ENCODE peak calls at places on chromosomes 5 and 9, in six cellular contexts. I, W, X, L, H and E are unnamed samples. For H3K4me1, the result is how much of the 10 kb centered on the place peaks cover.

GRCh38 chr5:131363811-131364506 is 100.1 kb downstream of the CDC42SE2 start:
- DNase-seq in H (no peak), L (no peak), I (no peak), X (no peak), W (no peak), E (no peak)

GRCh38 chr9:12699529-12699928 is 6.3 kb downstream of the TYRP1 start:
- DNase-seq in I (peak), W (no peak), H (no peak), X (peak), L (no peak), E (no peak)

GRCh38 chr5:132483101-132483500 is 7.5 kb downstream of the IRF1 start:
- DNase-seq in I (no peak), H (no peak), L (no peak), X (no peak), W (no peak), E (no peak)

GRCh38 chr9:124349267-124349666 is 66.0 kb downstream of the PSMB7 start:
- DNase-seq in W (no peak), L (no peak), I (no peak), X (no peak), H (no peak), E (peak)

GRCh38 chr9:93673844-93674334 is 97.5 kb downstream of the PHF2 start:
- DNase-seq in X (no peak), W (no peak), H (no peak), I (peak), L (no peak), E (no peak)

GRCh38 chr9:137411670-137412380 is 11.1 kb downstream of the EXD3 start:
- DNase-seq in W (no peak), I (peak), X (peak), L (peak), H (no peak), E (peak)

GRCh38 chr5:62547929-62548678 is 30.5 kb upstream of the LRRC70 start:
- DNase-seq in H (no peak), L (no peak), I (peak), W (no peak), X (no peak), E (no peak)

GRCh38 chr5:65121880-65122436 is 353.2 kb downstream of the CWC27 start:
- DNase-seq in I (peak), L (no peak), W (no peak), X (peak), H (no peak), E (peak)

GRCh38 chr9:32579706-32580331 is 6.9 kb upstream of the NDUFB6 start:
- DNase-seq in H (peak), L (peak), X (peak), I (peak), W (peak), E (no peak)

GRCh38 chr5:160369990-160370712 is at the start of gene C1QTNF2:
- DNase-seq in W (no peak), I (peak), X (peak), L (peak), H (peak), E (peak)

GRCh38 chr9:113587471-113588031 is 124.0 kb downstream of the RGS3 start:
- DNase-seq in L (no peak), I (peak), X (peak), H (peak), W (peak), E (peak)

GRCh38 chr5:112077180-112077579 is 320.2 kb upstream of the NREP start:
- DNase-seq in I (peak), H (no peak), L (no peak), X (peak), W (no peak), E (no peak)

GRCh38 chr9:111909444-111909843 is 12.8 kb downstream of the UGCG start:
- DNase-seq in X (no peak), L (no peak), W (no peak), H (no peak), I (no peak), E (no peak)

GRCh38 chr9:19404278-19405075 is 4.3 kb upstream of the ACER2 start:
- DNase-seq in X (no peak), L (no peak), H (peak), I (no peak), W (no peak), E (no peak)

GRCh38 chr5:96509721-96510383 is 76.8 kb upstream of the PCSK1 start:
- DNase-seq in X (peak), W (no peak), L (peak), H (peak), I (peak), E (peak)

GRCh38 chr9:30075451-30076199 is 2308.8 kb upstream of the ACO1 start:
- DNase-seq in I (peak), X (no peak), H (peak), L (peak), W (no peak), E (no peak)

GRCh38 chr5:156219483-156219882 is 107.5 kb upstream of the SGCD start:
- DNase-seq in H (no peak), W (no peak), L (no peak), I (no peak), X (no peak), E (no peak)

GRCh38 chr5:146447734-146448380 is 724 bp downstream of the TCERG1 start:
- DNase-seq in H (peak), I (peak), L (peak), W (peak), X (peak), E (no peak)

GRCh38 chr9:21682981-21683380 is 119.5 kb upstream of the MTAP start:
- DNase-seq in I (peak), H (no peak), W (no peak), L (peak), X (peak), E (no peak)

GRCh38 chr5:157180374-157181264 is at the start of gene ITK:
- DNase-seq in H (no peak), L (no peak), X (no peak), I (no peak), W (no peak), E (no peak)

GRCh38 chr5:150989695-150990094 is 30.7 kb upstream of the GPX3 start:
- DNase-seq in L (no peak), X (no peak), W (peak), I (no peak), H (no peak), E (no peak)

GRCh38 chr5:54696931-54697330 is 179.4 kb downstream of the SNX18 start:
- DNase-seq in W (no peak), H (peak), X (peak), L (no peak), I (no peak), E (no peak)

GRCh38 chr9:127131871-127132270 is 9.4 kb upstream of the ANGPTL2 start:
- DNase-seq in H (no peak), W (no peak), X (peak), L (no peak), I (peak), E (no peak)

GRCh38 chr5:31701642-31702041 is 62.7 kb downstream of the PDZD2 start:
- DNase-seq in X (no peak), I (no peak), W (no peak), L (no peak), H (no peak), E (no peak)

GRCh38 chr5:41636605-41637004 is 126.2 kb upstream of the PLCXD3 start:
- DNase-seq in I (peak), H (peak), W (peak), X (peak), L (peak), E (no peak)

GRCh38 chr9:136316896-136317676 is 10.3 kb upstream of the GPSM1 start:
- DNase-seq in L (no peak), I (no peak), W (peak), X (no peak), H (no peak), E (no peak)

GRCh38 chr9:20872340-20872977 is 159.0 kb downstream of the HACD4 start:
- DNase-seq in H (no peak), W (no peak), I (peak), L (no peak), X (peak), E (no peak)

GRCh38 chr5:8905021-8905420 is 640.9 kb downstream of the SEMA5A start:
- DNase-seq in L (no peak), I (peak), X (peak), H (peak), W (no peak), E (no peak)

GRCh38 chr5:172059661-172060100 is 53.2 kb upstream of the FBXW11 start:
- DNase-seq in H (no peak), W (peak), X (no peak), L (no peak), I (peak), E (peak)

GRCh38 chr5:176725521-176725920 is 78.2 kb downstream of the TSPAN17 start:
- DNase-seq in L (no peak), H (peak), X (no peak), W (no peak), I (no peak), E (no peak)

GRCh38 chr5:75566710-75567309 is 44.4 kb upstream of the ANKDD1B start:
- DNase-seq in L (peak), I (peak), H (peak), X (peak), W (peak), E (peak)

GRCh38 chr9:133656211-133657119 is 20.3 kb downstream of the DBH start:
- DNase-seq in X (no peak), H (no peak), I (no peak), L (no peak), W (no peak), E (no peak)

GRCh38 chr5:50722223-50722622 is 55.8 kb downstream of the PARP8 start:
- DNase-seq in L (no peak), H (no peak), I (no peak), X (no peak), W (no peak), E (no peak)

GRCh38 chr9:35757527-35758275 is 3.6 kb upstream of the MSMP start:
- DNase-seq in H (no peak), L (peak), W (peak), X (no peak), I (peak), E (no peak)

GRCh38 chr5:57594436-57594835 is 111.8 kb upstream of the ACTBL2 start:
- DNase-seq in H (no peak), I (no peak), L (no peak), X (no peak), W (no peak), E (no peak)

GRCh38 chr5:59766394-59766793 is 127.1 kb downstream of the PDE4D start:
- DNase-seq in L (peak), W (no peak), H (peak), I (peak), X (no peak), E (no peak)

GRCh38 chr9:12702160-12702758 is 9.1 kb downstream of the TYRP1 start:
- DNase-seq in I (peak), X (peak), W (no peak), L (peak), H (peak), E (no peak)

GRCh38 chr5:80368666-80369270 is 39.1 kb upstream of the ZFYVE16 start:
- DNase-seq in W (no peak), H (no peak), X (no peak), L (no peak), I (no peak), E (no peak)

GRCh38 chr5:80374188-80374587 is 33.7 kb upstream of the ZFYVE16 start:
- DNase-seq in W (no peak), L (no peak), I (no peak), X (no peak), H (no peak), E (no peak)

GRCh38 chr5:80369521-80369920 is 38.3 kb upstream of the ZFYVE16 start:
- DNase-seq in I (no peak), W (no peak), X (peak), L (no peak), H (no peak), E (no peak)

GRCh38 chr5:80372780-80373179 is 35.1 kb upstream of the ZFYVE16 start:
- DNase-seq in H (no peak), W (no peak), I (no peak), L (no peak), X (no peak), E (no peak)

DNA sequence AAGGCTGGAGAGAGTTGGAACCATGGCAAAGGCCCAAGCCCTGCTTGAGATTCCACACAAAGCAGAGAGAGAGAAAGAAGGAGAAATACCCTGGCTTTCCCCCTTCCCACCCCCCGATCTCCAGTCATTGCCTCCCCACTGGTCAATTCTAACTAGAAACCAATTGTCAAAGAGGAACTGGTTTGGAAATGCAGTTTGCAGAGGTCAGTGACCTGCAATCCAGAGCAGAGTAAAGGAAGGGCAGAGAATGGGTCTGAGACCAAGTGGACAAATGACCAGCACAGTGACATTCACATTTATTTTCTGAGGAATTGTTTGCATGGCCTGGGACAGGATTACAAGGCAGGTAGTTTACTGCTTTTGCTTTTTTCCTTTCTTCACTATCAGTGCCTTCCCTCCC is 37.5 kb upstream of the ZFYVE16 start:
- DNase-seq in L (no peak), X (no peak), W (no peak), H (no peak), I (no peak), E (no peak)
- H3K27ac ChIP-seq in L (no peak), X (no peak), W (no peak), H (no peak), I (no peak), E (no peak)

DNA sequence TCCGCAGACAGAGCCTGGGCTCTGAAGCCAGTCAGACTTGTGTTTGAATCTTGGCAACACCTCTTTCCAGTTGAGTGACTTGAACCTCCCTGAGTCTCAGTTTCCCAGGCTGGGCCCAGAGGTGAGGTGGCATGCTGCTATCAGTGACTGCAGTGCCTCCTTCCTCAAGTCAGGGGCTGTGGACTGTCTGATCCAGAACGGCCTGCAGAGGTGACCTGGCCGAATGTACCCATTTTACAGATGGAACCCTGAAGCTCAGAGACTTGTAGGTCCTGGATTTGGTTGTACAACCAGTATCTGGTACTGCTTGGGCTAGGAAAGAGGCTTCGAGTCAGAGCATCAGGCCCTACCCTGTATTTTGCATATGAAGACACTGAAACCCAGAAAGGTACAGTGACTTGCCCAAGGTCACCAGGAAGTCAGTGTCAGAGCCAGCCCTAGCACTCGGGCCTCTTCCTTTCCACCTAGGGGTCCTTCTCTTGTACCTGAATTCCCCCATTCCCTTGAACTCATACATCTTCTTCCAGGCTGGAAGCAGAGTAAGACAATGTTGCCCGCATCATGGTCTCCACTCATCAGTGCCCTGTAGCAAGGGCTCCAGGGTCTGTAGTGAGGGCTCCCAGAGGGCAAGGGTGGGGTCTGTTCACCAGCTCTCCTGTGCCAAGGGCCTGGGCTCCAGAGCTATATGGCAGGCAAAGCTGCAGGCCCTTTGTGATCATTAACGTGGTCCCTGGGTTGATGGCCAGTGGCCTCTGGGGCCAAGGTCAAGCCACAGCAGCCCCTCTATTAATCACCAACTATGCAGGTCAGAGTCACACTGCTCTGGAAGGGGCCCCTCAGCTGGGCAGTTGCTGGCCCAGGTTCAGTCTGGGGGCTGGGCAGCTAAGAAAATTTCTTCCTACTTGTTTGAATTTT is 28.5 kb downstream of the GSN start:
- DNase-seq in I (no peak), H (no peak), X (no peak), W (no peak), L (no peak), E (no peak)
- H3K4me1 ChIP-seq in I (under half), H (under half), X (under half), W (under half), L (under half), E (under half)

DNA sequence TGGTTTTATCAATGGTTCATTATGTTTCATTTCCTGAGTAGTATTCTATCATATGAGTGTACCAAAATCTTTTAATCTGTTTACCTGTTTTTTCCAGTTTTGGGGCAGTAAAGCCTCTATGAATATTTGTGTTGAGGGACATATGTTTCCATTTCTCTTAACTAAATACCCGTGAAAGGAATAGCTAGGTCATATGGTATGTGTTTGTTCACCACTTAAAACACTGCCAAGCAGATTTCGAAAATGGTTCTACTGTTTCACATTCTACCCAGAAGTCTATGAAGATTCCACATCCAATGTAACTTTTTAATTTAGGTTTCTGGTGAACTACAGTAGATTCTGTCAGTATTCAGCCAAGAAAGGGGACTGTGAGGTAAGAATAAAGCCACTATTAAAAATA is 271.6 kb downstream of the ZNF608 start:
- DNase-seq in L (no peak), X (no peak), W (no peak), H (no peak), I (no peak), E (no peak)
- H3K4me2 ChIP-seq in L (no peak), X (no peak), W (no peak), H (no peak), I (no peak), E (no peak)

GRCh38 chr5:78328585-78329173 is 31.7 kb upstream of the SCAMP1 start:
- DNase-seq in I (peak), L (no peak), W (no peak), X (peak), H (no peak), E (peak)
- H3K27ac ChIP-seq in I (no peak), L (peak), W (no peak), X (no peak), H (no peak), E (no peak)

GRCh38 chr5:123809594-123810172 is 297.7 kb downstream of the CSNK1G3 start:
- DNase-seq in I (no peak), H (peak), X (no peak), L (no peak), W (peak), E (no peak)

GRCh38 chr5:123806644-123807043 is 294.7 kb downstream of the CSNK1G3 start:
- DNase-seq in W (no peak), I (no peak), L (no peak), X (no peak), H (no peak), E (no peak)

GRCh38 chr5:123808841-123809240 is 296.9 kb downstream of the CSNK1G3 start:
- DNase-seq in L (no peak), X (no peak), H (no peak), W (no peak), I (no peak), E (no peak)

GRCh38 chr5:123805300-123805699 is 293.3 kb downstream of the CSNK1G3 start:
- DNase-seq in W (no peak), H (no peak), X (no peak), I (no peak), L (no peak), E (no peak)

DNA sequence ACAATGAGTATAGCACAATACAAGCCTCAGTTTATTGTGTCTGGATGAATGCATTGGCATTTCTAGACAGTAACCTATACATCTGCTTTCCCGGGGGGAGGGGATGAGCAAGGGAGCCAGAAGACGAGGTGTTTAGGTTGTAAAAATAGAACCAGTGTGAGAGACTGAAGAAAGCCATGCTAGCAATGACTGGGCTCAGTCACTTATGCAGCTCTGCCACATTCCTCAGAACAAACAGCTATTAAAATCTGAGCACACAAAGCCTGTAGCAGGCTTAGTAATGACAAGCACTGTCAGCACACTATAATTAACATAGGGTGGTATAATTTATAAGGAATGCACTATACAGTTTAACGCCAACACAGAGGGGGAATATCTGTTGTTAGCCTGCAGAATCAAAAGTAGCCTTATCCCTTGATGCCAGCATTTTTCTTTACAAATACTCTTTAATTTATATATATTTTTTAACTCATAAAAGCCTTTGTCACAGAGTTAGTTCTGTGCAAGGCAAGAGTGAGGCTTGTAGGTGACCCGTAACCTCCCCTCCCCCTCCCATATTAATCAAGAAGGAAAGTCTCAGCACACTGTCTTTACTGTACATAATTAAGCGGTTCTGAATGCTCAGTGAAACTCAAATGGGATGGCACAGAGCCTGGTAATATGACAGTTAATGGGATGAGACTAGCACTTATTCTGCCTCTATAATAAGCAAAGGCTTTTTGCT is 295.4 kb downstream of the CSNK1G3 start:
- DNase-seq in W (no peak), I (peak), H (peak), L (no peak), X (no peak), E (no peak)
- H3K4me1 ChIP-seq in W (half or more), I (under half), H (under half), L (under half), X (under half), E (under half)

DNA sequence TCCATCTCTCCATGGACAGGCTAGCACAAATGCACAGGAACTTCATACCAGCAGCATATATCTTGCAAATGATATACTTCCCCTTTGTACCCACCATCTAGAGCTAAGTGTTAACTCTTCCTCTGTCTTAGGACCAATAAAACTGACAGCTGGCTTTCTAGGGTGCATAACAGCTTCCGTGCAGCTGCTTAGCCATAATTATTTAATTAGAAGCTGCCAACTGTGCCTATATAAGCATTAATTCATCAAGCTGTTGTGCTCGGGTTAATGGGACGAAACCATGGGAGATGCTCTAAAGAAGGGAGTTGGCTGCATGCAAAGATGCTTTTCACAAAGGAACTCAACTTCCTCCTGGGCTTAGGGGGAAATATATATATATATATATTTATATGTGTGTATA is 38.7 kb downstream of the KCTD16 start:
- DNase-seq in W (no peak), L (no peak), I (no peak), H (no peak), X (no peak), E (no peak)
- H3K4me2 ChIP-seq in W (no peak), L (no peak), I (no peak), H (peak), X (no peak), E (no peak)

GRCh38 chr9:4614627-4615026 is 47.5 kb upstream of the PLPP6 start:
- DNase-seq in W (no peak), X (no peak), I (no peak), L (no peak), H (no peak), E (no peak)
- H3K27ac ChIP-seq in W (no peak), X (no peak), I (no peak), L (no peak), H (no peak), E (peak)

GRCh38 chr5:528625-529511 is 4.6 kb upstream of the SLC9A3 start:
- DNase-seq in H (no peak), X (no peak), I (no peak), L (no peak), W (peak), E (no peak)
- H3K4me1 ChIP-seq in H (under half), X (under half), I (under half), L (under half), W (half or more), E (under half)